ENCODE peak calls at places on chromosomes 1 and 21, in six cellular contexts. H is heart right ventricle; I is CD8-positive, alpha-beta T cell; Y is DND-41; C is breast epithelium; S is right lobe of liver. Z is an unnamed sample.

GRCh38 chr1:208929575-208929974 is 653.9 kb upstream of the CAMK1G start:
- DNase-seq in H (no peak), S (no peak), I (no peak), C (no peak), Y (no peak), Z (no peak)

GRCh38 chr1:59172693-59173092 is 124.2 kb upstream of the FGGY start:
- DNase-seq in Y (no peak), C (no peak), H (no peak), I (no peak), S (no peak), Z (no peak)

GRCh38 chr1:17287377-17287776 is 20.6 kb upstream of the PADI4 start:
- DNase-seq in S (no peak), Y (no peak), I (no peak), H (no peak), C (no peak), Z (no peak)

GRCh38 chr1:86616871-86617270 is 70.0 kb downstream of the CLCA4 start:
- DNase-seq in Y (no peak), H (no peak), S (no peak), I (no peak), C (no peak), Z (no peak)

GRCh38 chr21:29091032-29091431 is 17.6 kb upstream of the CCT8 start:
- DNase-seq in S (no peak), C (no peak), H (no peak), Y (no peak), I (no peak), Z (no peak)

GRCh38 chr1:7491089-7491817 is 279.8 kb upstream of the VAMP3 start:
- DNase-seq in I (no peak), H (peak; percentile 40), Y (no peak), C (no peak), S (no peak), Z (peak; percentile 19)

GRCh38 chr1:222784916-222785315 is 29.9 kb upstream of the DISP1 start:
- DNase-seq in Y (no peak), I (no peak), H (no peak), C (no peak), S (no peak), Z (no peak)

GRCh38 chr1:240295811-240296210 is 204.1 kb downstream of the FMN2 start:
- DNase-seq in Y (no peak), H (no peak), S (no peak), I (no peak), C (no peak), Z (no peak)

GRCh38 chr1:37794372-37795339 is 1.0 kb downstream of the MANEAL start:
- DNase-seq in I (no peak), H (no peak), C (no peak), Y (peak; percentile 17), S (no peak), Z (no peak)

GRCh38 chr21:26965091-26965566 is 1.8 kb downstream of the ADAMTS5 start:
- DNase-seq in H (no peak), I (no peak), S (no peak), C (no peak), Y (no peak), Z (no peak)

GRCh38 chr21:26964379-26964778 is 2.5 kb downstream of the ADAMTS5 start:
- DNase-seq in H (peak; percentile 52), S (peak; percentile 48), I (no peak), Y (no peak), C (peak; percentile 56), Z (peak; percentile 41)

GRCh38 chr21:26961704-26962103 is 5.2 kb downstream of the ADAMTS5 start:
- DNase-seq in S (no peak), C (no peak), H (no peak), Y (no peak), I (no peak), Z (no peak)

GRCh38 chr21:26965567-26966359 is 1.1 kb downstream of the ADAMTS5 start:
- DNase-seq in I (no peak), Y (no peak), H (peak; percentile 39), S (peak; percentile 49), C (peak; percentile 51), Z (peak; percentile 75)

GRCh38 chr21:26962516-26963305 is 4.2 kb downstream of the ADAMTS5 start:
- DNase-seq in I (no peak), C (no peak), Y (no peak), S (no peak), H (no peak), Z (no peak)
- H3K4me3 ChIP-seq in I (no peak overlapping the region), C (peak overlapping the region; percentile 37), Y (no peak overlapping the region), S (no peak overlapping the region), H (peak overlapping the region; percentile 66), Z (no peak overlapping the region)

GRCh38 chr1:227437495-227438008 is 119.3 kb upstream of the CDC42BPA start:
- DNase-seq in I (no peak), C (no peak), S (no peak), Y (no peak), H (no peak), Z (no peak)
- TF ChIP-seq CTCF in I (no peak), C (peak; percentile 37), S (peak; percentile 51), Y (peak; percentile 8), H (peak; percentile 79), Z (peak; percentile 20)

GRCh38 chr1:26493267-26493666 is 21.0 kb downstream of the HMGN2 start:
- DNase-seq in C (no peak), I (no peak), Y (no peak), H (no peak), S (no peak), Z (no peak)
- H3K4me3 ChIP-seq in C (no peak overlapping the region), I (no peak overlapping the region), Y (no peak overlapping the region), H (no peak overlapping the region), S (no peak overlapping the region), Z (no peak overlapping the region)

DNA sequence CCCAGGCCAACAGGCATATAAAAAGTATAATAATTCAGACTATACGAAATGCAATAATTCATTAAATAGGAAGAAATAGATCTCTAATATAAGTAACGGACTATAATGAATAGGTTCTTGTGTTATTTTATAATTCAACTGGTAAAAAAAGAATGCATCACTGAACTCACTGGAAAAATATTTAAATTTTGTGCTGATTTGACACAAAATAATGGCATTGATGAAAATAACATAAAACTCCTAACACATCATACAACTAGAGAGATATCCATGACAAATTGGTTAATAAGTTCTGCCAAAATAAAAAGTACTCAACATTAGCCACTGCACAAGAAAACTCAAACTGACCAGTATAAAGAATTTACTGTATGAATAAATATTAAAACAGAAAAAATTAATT is 57.1 kb upstream of the RAB4A start:
- DNase-seq in H (no peak), Y (no peak), S (no peak), I (no peak), C (no peak), Z (no peak)
- TF ChIP-seq CTCF in H (no peak), Y (no peak), S (no peak), I (no peak), C (no peak), Z (no peak)

GRCh38 chr21:44656868-44657267 is 864 bp upstream of the KRTAP12-3 start:
- DNase-seq in I (no peak), H (no peak), Y (no peak), C (no peak), S (no peak), Z (no peak)
- H3K4me3 ChIP-seq in I (peak overlapping the region; percentile 6), H (no peak overlapping the region), Y (no peak overlapping the region), C (no peak overlapping the region), S (no peak overlapping the region), Z (no peak overlapping the region)

GRCh38 chr1:21165076-21165475 is 11.6 kb downstream of the EIF4G3 start:
- DNase-seq in I (no peak), C (no peak), H (no peak), Y (no peak), S (no peak), Z (no peak)

GRCh38 chr1:21161842-21162241 is 14.9 kb downstream of the EIF4G3 start:
- DNase-seq in H (no peak), C (no peak), I (no peak), S (no peak), Y (no peak), Z (no peak)

GRCh38 chr1:21165632-21166031 is 11.1 kb downstream of the EIF4G3 start:
- DNase-seq in H (no peak), C (no peak), Y (no peak), S (no peak), I (no peak), Z (no peak)

GRCh38 chr1:21162740-21163464 is 13.8 kb downstream of the EIF4G3 start:
- DNase-seq in S (no peak), C (no peak), I (no peak), Y (no peak), H (no peak), Z (no peak)

GRCh38 chr1:21164266-21164665 is 12.4 kb downstream of the EIF4G3 start:
- DNase-seq in I (no peak), C (no peak), Y (no peak), S (no peak), H (no peak), Z (no peak)
- TF ChIP-seq CTCF in I (no peak), C (no peak), Y (no peak), S (no peak), H (no peak), Z (no peak)

GRCh38 chr21:21030311-21030710 is 32.1 kb downstream of the NCAM2 start:
- DNase-seq in H (no peak), C (no peak), Y (no peak), I (no peak), S (no peak), Z (no peak)
- H3K4me3 ChIP-seq in H (no peak overlapping the region), C (no peak overlapping the region), Y (no peak overlapping the region), I (no peak overlapping the region), S (no peak overlapping the region), Z (no peak overlapping the region)

DNA sequence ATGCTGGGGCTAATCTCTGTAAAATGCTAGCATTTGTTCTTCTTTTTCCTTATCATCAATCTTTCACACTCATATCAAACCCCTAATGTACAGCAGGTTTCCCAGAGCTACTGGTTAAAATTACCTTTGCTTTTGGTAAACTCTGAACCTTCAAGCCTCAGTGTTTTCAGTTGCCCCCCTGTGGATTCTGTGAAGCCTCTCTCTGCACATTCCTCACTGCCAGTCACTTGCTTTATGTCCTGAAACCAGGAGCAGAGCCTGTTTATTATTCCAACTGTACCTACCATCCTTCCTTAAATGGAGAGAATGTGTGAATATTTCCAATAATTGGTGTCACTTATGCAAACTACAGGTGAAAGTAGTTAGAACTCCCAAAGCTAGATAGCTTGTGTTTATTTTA is 134.2 kb downstream of the NEK7 start:
- DNase-seq in Y (no peak), S (no peak), I (no peak), H (no peak), C (no peak), Z (no peak)
- TF ChIP-seq CTCF in Y (no peak), S (no peak), I (no peak), H (no peak), C (no peak), Z (no peak)

DNA sequence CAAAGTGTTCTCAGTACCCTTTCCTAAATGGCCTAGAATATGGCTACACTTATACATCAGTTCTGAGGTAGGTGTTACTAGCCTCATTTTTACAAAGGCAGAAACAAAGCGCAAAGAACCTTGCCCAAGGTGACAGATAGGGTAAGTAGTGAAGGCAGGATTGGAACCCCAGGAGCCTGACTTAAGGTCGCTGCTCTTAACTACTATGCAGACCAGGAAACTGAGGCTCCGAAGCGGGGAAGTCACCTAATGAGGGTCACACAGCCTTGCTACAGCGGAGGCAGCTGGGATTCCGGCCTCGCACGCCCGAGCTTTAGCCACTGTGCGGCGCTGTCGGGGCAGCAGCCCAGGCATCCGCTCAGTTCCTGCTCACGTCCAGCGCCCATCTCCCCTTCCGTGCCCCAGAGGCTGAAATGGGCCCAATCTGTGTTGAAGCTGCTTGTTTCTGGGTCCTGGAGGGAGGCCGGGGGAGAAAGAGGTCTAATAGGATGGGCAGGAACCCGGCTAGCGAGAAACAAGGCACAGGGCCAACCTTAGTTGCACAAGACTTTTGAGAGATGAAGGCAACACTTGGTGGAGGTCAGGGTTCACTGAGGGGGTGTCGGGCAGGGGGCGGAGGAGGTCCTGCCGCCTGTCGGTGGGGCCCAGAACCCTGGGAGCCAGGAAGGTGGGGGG is 1.4 kb upstream of the FOXD2 start:
- DNase-seq in C (peak; percentile 67), H (peak; percentile 60), S (peak; percentile 78), I (peak; percentile 64), Y (peak; percentile 85), Z (peak; percentile 77)
- H3K4me3 ChIP-seq in C (peak overlapping the region; percentile 74), H (peak overlapping the region; percentile 67), S (peak overlapping the region; percentile 83), I (peak overlapping the region; percentile 79), Y (peak overlapping the region; percentile 65), Z (peak overlapping the region; percentile 71)